ENCODE peak calls at places on chromosomes 16 and 17, in seven cellular contexts. Q is HCT116, C is A549, Z is NB4, S is endothelial cell of umbilical vein, A is K562, K is H1. G is an unnamed sample.

GRCh38 chr17:79192503-79193500 is 118.2 kb downstream of the ENGASE start:
- DNase-seq in Q (no peak), C (no peak), Z (peak), S (peak), A (peak), K (peak), G (peak)

GRCh38 chr16:23296994-23297393 is 5.1 kb upstream of the SCNN1B start:
- DNase-seq in Q (peak), C (peak), Z (peak), S (no peak), A (peak), K (peak), G (peak)

GRCh38 chr16:81360135-81360534 is 45.4 kb downstream of the GAN start:
- DNase-seq in Q (no peak), C (no peak), Z (no peak), S (no peak), A (no peak), K (no peak), G (no peak)

GRCh38 chr17:65355246-65355645 is 206.2 kb downstream of the AXIN2 start:
- DNase-seq in Q (no peak), C (no peak), Z (no peak), S (no peak), A (no peak), K (no peak), G (no peak)

GRCh38 chr16:1105888-1106620 is 10.0 kb upstream of the C1QTNF8 start:
- DNase-seq in Q (no peak), C (peak), Z (peak), S (peak), A (peak), K (peak), G (peak)

GRCh38 chr16:20803561-20804214 is 2.6 kb downstream of the ERI2 start:
- DNase-seq in Q (no peak), C (no peak), Z (peak), S (no peak), A (no peak), K (no peak), G (no peak)

GRCh38 chr16:75246504-75247205 is 4.8 kb downstream of the BCAR1 start:
- DNase-seq in Q (no peak), C (no peak), Z (no peak), S (no peak), A (no peak), K (no peak), G (no peak)

GRCh38 chr16:50326835-50327465 is 41.8 kb downstream of the BRD7 start:
- DNase-seq in Q (peak), C (peak), Z (peak), S (no peak), A (no peak), K (peak), G (no peak)

GRCh38 chr17:6831662-6832263 is at the start of gene TEKT1:
- DNase-seq in Q (no peak), C (peak), Z (peak), S (peak), A (peak), K (peak), G (peak)

GRCh38 chr16:58197314-58198012 is 443 bp downstream of the CSNK2A2 start:
- DNase-seq in Q (no peak), C (no peak), Z (peak), S (no peak), A (peak), K (peak), G (peak)

GRCh38 chr16:65414284-65414984 is 292.6 kb upstream of the CDH11 start:
- DNase-seq in Q (no peak), C (no peak), Z (peak), S (peak), A (no peak), K (no peak), G (no peak)

GRCh38 chr17:19309701-19310100 is 52.8 kb downstream of the B9D1 start:
- DNase-seq in Q (no peak), C (no peak), Z (no peak), S (no peak), A (no peak), K (no peak), G (no peak)

GRCh38 chr17:75262112-75262606 is 480 bp downstream of the MRPS7 start:
- DNase-seq in Q (no peak), C (no peak), Z (peak), S (no peak), A (no peak), K (no peak), G (no peak)

GRCh38 chr17:27430882-27431491 is 25.3 kb upstream of the KSR1 start:
- DNase-seq in Q (peak), C (peak), Z (peak), S (peak), A (peak), K (peak), G (peak)

GRCh38 chr17:19978206-19978802 is 676 bp upstream of the AKAP10 start:
- DNase-seq in Q (no peak), C (no peak), Z (peak), S (no peak), A (no peak), K (no peak), G (no peak)

GRCh38 chr16:82782715-82783251 is 156.0 kb downstream of the CDH13 start:
- DNase-seq in Q (no peak), C (no peak), Z (no peak), S (peak), A (no peak), K (peak), G (peak)

GRCh38 chr17:60311186-60311585 is 80.7 kb downstream of the USP32 start:
- DNase-seq in Q (no peak), C (no peak), Z (no peak), S (no peak), A (no peak), K (no peak), G (no peak)

GRCh38 chr17:81419333-81419885 is 24.2 kb downstream of the BAHCC1 start:
- DNase-seq in Q (peak), C (peak), Z (no peak), S (peak), A (peak), K (no peak), G (no peak)

GRCh38 chr16:4624827-4625616 is 396 bp downstream of the MGRN1 start:
- DNase-seq in Q (no peak), C (no peak), Z (peak), S (peak), A (peak), K (peak), G (peak)

GRCh38 chr17:63840591-63841349 is 1.7 kb downstream of the SMARCD2 start:
- DNase-seq in Q (no peak), C (no peak), Z (no peak), S (no peak), A (no peak), K (no peak), G (no peak)

GRCh38 chr16:3797473-3797872 is 80.1 kb upstream of the TRAP1 start:
- DNase-seq in Q (no peak), C (no peak), Z (no peak), S (no peak), A (no peak), K (no peak), G (no peak)

GRCh38 chr16:57277586-57277985 is 6.9 kb downstream of the PLLP start:
- DNase-seq in Q (peak), C (peak), Z (peak), S (no peak), A (no peak), K (no peak), G (no peak)

GRCh38 chr17:18626152-18626870 is 17.9 kb downstream of the TBC1D28 start:
- DNase-seq in Q (no peak), C (no peak), Z (no peak), S (peak), A (no peak), K (no peak), G (no peak)

GRCh38 chr17:66654764-66655163 is 180.2 kb upstream of the CACNG5 start:
- DNase-seq in Q (no peak), C (no peak), Z (no peak), S (no peak), A (no peak), K (no peak), G (no peak)

GRCh38 chr17:48612854-48613691 is 2.0 kb downstream of the HOXB8 start:
- DNase-seq in Q (no peak), C (peak), Z (peak), S (peak), A (no peak), K (no peak), G (no peak)

GRCh38 chr16:695355-696089 is 5.3 kb upstream of the WDR24 start:
- DNase-seq in Q (no peak), C (peak), Z (no peak), S (no peak), A (peak), K (peak), G (peak)

GRCh38 chr16:2483160-2483559 is 8.2 kb downstream of the TBC1D24 start:
- DNase-seq in Q (no peak), C (no peak), Z (no peak), S (no peak), A (no peak), K (no peak), G (no peak)

GRCh38 chr17:68573338-68573737 is 27.8 kb downstream of the FAM20A start:
- DNase-seq in Q (no peak), C (no peak), Z (no peak), S (no peak), A (no peak), K (no peak), G (no peak)

GRCh38 chr16:84423416-84423837 is 55.1 kb downstream of the ATP2C2 start:
- DNase-seq in Q (peak), C (peak), Z (peak), S (peak), A (peak), K (no peak), G (no peak)

GRCh38 chr16:88804552-88805339 is 1.2 kb downstream of the CDT1 start:
- DNase-seq in Q (no peak), C (no peak), Z (peak), S (no peak), A (peak), K (no peak), G (peak)

GRCh38 chr17:74767111-74767516 is 9.0 kb downstream of the NAT9 start:
- DNase-seq in Q (no peak), C (no peak), Z (no peak), S (no peak), A (no peak), K (no peak), G (no peak)

GRCh38 chr17:16464641-16465312 is 27.2 kb downstream of the LRRC75A start:
- DNase-seq in Q (no peak), C (no peak), Z (no peak), S (no peak), A (no peak), K (no peak), G (no peak)

GRCh38 chr17:76053230-76054111 is 18.8 kb downstream of the SRP68 start:
- DNase-seq in Q (peak), C (peak), Z (peak), S (peak), A (no peak), K (no peak), G (no peak)

GRCh38 chr16:85759631-85760419 is 8.9 kb upstream of the C16orf74 start:
- DNase-seq in Q (no peak), C (peak), Z (peak), S (no peak), A (peak), K (peak), G (peak)

GRCh38 chr16:57025941-57026777 is 36.8 kb downstream of the NLRC5 start:
- DNase-seq in Q (no peak), C (no peak), Z (no peak), S (no peak), A (no peak), K (no peak), G (no peak)

GRCh38 chr17:45129426-45129939 is 2.8 kb downstream of the PLCD3 start:
- DNase-seq in Q (no peak), C (peak), Z (no peak), S (no peak), A (no peak), K (no peak), G (no peak)

GRCh38 chr16:81164481-81164880 is 68.3 kb upstream of the GCSH start:
- DNase-seq in Q (no peak), C (no peak), Z (no peak), S (no peak), A (no peak), K (no peak), G (no peak)

GRCh38 chr17:46950997-46951621 is 27.9 kb downstream of the RPRML start:
- DNase-seq in Q (no peak), C (no peak), Z (no peak), S (no peak), A (no peak), K (no peak), G (no peak)

GRCh38 chr17:74150428-74151025 is 53.0 kb upstream of the RPL38 start:
- DNase-seq in Q (no peak), C (no peak), Z (no peak), S (no peak), A (no peak), K (peak), G (no peak)

GRCh38 chr17:62179525-62180161 is 114.6 kb upstream of the MED13 start:
- DNase-seq in Q (peak), C (peak), Z (peak), S (peak), A (peak), K (no peak), G (no peak)
- TF ChIP-seq MAX in Q (peak), C (peak), Z (no peak), S (no peak), A (no peak), K (no peak), G (no peak)

GRCh38 chr16:19389246-19389645 is 28.4 kb upstream of the TMC5 start:
- DNase-seq in Q (no peak), C (peak), Z (peak), S (peak), A (peak), K (peak), G (peak)
- TF ChIP-seq MAX in Q (no peak), C (no peak), Z (no peak), S (no peak), A (no peak), K (no peak), G (no peak)

DNA sequence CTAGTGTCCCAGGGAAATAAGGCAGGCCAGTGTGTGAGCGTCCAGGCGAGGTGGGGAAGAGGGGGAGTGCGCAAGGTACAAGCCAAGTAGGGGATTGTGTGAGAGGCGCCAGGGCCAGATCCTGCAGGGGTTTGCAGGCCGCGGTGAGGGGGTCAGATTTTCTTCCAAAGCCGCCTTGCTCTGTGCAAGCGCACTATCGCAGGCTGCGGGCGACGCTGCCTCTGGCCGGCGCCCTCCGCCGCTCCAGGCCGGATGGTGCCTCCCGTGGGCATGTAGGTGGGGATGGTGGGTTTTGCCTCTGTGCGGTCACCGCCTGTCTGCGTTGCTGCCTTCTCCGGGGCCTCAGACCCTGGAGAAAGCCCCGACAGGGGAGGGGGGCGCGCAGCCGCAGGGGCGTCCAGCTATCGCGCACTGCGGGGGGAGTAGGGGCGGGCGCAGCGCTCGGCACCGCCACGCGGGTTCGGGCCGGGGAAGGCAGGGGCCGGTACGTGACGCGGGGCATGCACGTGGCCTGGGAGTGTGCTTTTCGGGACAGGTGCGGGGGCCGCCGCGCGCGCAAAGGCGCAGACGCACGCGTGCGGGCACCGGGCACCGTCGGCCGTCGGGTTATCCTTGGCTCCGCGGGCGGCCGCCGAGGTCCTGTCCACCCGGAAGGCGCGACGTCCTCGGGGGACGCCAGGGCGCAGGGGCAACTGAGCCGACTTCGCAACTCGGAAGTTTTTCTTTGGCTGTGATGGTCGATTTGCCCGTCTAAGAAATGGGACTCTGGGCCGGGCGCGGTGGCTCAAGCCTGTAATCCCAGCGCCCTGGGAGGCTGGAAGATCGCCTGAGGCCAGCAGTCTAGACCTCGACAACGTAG is 1.1 kb upstream of the HAPSTR1 start:
- DNase-seq in Q (no peak), C (no peak), Z (no peak), S (peak), A (peak), K (peak), G (peak)
- TF ChIP-seq MAX in Q (peak), C (peak), Z (no peak), S (peak), A (peak), K (peak), G (peak)

DNA sequence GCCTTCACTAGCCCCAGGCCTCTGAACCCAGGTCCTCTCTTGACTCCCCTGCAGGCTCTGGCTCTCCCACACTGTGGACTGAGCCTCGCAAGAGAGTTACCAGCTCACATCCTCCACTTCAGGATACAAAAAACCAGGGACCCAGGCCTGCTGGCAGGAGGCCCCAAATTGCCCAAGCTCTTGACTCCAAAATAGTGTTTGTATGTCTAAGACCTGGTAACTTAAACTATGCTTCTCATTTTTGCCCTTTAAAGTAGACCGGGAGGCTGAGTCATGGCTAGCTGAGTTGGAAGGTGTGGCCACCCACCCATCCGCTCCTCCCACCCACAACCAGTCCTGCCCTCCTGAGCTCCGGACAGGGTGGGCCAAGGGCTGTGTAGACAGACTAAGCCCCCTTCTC is 250.0 kb downstream of the SOX9 start:
- DNase-seq in Q (no peak), C (peak), Z (no peak), S (no peak), A (peak), K (no peak), G (no peak)
- TF ChIP-seq MAX in Q (no peak), C (no peak), Z (no peak), S (no peak), A (no peak), K (no peak), G (no peak)

GRCh38 chr16:70578035-70578434 is 54.4 kb downstream of the SF3B3 start:
- DNase-seq in Q (no peak), C (no peak), Z (peak), S (no peak), A (no peak), K (no peak), G (no peak)

GRCh38 chr16:70586731-70587130 is 59.6 kb upstream of the IL34 start:
- DNase-seq in Q (no peak), C (no peak), Z (no peak), S (no peak), A (no peak), K (no peak), G (no peak)

GRCh38 chr16:70579248-70579647 is 55.6 kb downstream of the SF3B3 start:
- DNase-seq in Q (no peak), C (no peak), Z (no peak), S (no peak), A (no peak), K (no peak), G (no peak)

GRCh38 chr16:70579648-70580630 is 56.3 kb downstream of the SF3B3 start:
- DNase-seq in Q (no peak), C (no peak), Z (no peak), S (no peak), A (peak), K (no peak), G (no peak)

DNA sequence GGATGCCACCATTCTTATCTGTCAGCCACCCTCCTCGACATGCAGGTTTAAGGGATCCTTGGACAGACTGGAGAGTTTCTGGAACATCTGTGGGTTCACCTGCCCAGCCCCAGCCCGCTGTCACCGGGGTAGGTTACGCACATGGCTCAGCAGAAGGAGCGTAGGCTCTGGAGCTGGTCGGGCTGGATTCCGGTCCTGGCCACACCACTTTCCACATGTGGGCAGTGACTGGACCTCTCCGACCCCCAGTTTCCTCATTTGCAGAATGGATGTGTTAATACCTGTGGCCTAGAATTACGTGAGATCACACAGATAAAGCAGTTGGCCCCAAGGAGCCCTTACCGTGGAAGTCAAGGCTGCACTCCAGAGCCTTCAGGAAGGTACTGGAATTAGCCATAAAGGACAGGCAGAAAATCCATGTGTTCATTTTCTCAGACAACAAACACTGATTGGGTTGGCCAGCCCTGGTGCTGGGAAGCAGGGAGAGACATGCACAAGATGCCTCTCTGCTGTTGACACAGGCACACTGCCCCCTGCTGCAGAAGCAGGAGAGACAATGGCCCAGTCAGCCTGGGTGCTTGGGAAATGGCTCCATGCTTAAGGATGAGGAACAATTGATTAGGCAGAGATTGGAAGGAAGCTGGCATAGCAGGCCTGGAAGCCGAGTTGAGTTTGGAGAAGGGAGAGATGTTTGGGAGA is 58.8 kb downstream of the SF3B3 start:
- DNase-seq in Q (no peak), C (no peak), Z (peak), S (no peak), A (peak), K (no peak), G (peak)
- TF ChIP-seq MAX in Q (no peak), C (no peak), Z (no peak), S (no peak), A (no peak), K (no peak), G (no peak)

DNA sequence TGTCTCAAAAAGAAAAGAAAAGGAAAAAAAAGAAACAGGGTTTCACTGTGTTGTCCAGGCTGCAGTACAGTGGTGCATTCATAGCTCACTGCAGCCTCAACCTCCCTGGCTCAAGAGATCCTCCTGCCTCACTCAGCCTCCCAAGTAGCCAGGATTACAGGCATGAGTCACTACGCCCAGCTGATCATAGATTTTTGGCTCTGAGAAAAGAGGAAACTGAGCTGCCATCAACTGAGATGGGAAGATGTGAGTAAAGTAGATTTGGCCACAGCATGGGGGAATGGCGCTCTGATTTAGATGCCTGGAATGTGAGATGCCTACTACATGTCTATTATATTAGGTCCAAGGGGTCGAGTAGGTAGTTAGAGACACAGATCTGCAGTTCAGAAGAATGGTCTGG is 5.9 kb upstream of the NAGS start:
- DNase-seq in Q (no peak), C (no peak), Z (peak), S (no peak), A (no peak), K (no peak), G (no peak)
- TF ChIP-seq MAX in Q (no peak), C (no peak), Z (no peak), S (no peak), A (no peak), K (no peak), G (no peak)

GRCh38 chr17:82567286-82567685 is 47.8 kb downstream of the FOXK2 start:
- DNase-seq in Q (no peak), C (no peak), Z (no peak), S (no peak), A (no peak), K (no peak), G (no peak)
- TF ChIP-seq MAX in Q (no peak), C (no peak), Z (no peak), S (no peak), A (no peak), K (no peak), G (no peak)

G was measured in WTC11.